ENCODE peak calls at places on chromosomes 1 and 21, in seven cellular contexts. S is HCT116, J is HepG2, E is SK-N-SH, O is K562, X is GM12878, Y is H1. P is an unnamed sample.

GRCh38 chr1:196698993-196699392 is 47.1 kb downstream of the CFH start:
- DNase-seq in S (no peak), J (no peak), E (no peak), O (no peak), X (no peak), Y (no peak), P (no peak)

GRCh38 chr1:168706376-168706995 is 22.5 kb downstream of the DPT start:
- DNase-seq in S (no peak), J (no peak), E (no peak), O (no peak), X (no peak), Y (no peak), P (no peak)

GRCh38 chr21:44011774-44012473 is at the start of gene TRAPPC10:
- DNase-seq in S (peak; percentile 62), J (peak; percentile 62), E (peak; percentile 96), O (peak; percentile 92), X (peak; percentile 30), Y (peak; percentile 85), P (peak; percentile 87)

GRCh38 chr1:19465123-19465522 is 20.2 kb downstream of the CAPZB start:
- DNase-seq in S (no peak), J (no peak), E (no peak), O (no peak), X (no peak), Y (no peak), P (no peak)

GRCh38 chr21:44648557-44649311 is 2.5 kb downstream of the KRTAP10-11 start:
- DNase-seq in S (no peak), J (no peak), E (no peak), O (no peak), X (no peak), Y (no peak), P (no peak)

GRCh38 chr1:14866841-14867626 is 268.5 kb downstream of the KAZN start:
- DNase-seq in S (no peak), J (no peak), E (peak; percentile 23), O (no peak), X (no peak), Y (no peak), P (peak; percentile 9)

GRCh38 chr21:44575307-44576024 is 1.9 kb downstream of the KRTAP10-4 start:
- DNase-seq in S (no peak), J (no peak), E (no peak), O (no peak), X (no peak), Y (no peak), P (no peak)

GRCh38 chr1:230167419-230167852 is 100.4 kb downstream of the GALNT2 start:
- DNase-seq in S (peak; percentile 59), J (peak; percentile 49), E (peak; percentile 79), O (peak; percentile 86), X (peak; percentile 54), Y (peak; percentile 62), P (peak; percentile 62)

GRCh38 chr1:29671446-29671845 is 435.1 kb downstream of the PTPRU start:
- DNase-seq in S (no peak), J (no peak), E (no peak), O (no peak), X (no peak), Y (peak; percentile 19), P (no peak)

GRCh38 chr1:228000836-228001563 is 5.8 kb upstream of the WNT3A start:
- DNase-seq in S (no peak), J (no peak), E (no peak), O (no peak), X (no peak), Y (no peak), P (no peak)

GRCh38 chr1:56713112-56713511 is 68.0 kb downstream of the PRKAA2 start:
- DNase-seq in S (no peak), J (no peak), E (no peak), O (no peak), X (no peak), Y (no peak), P (no peak)

GRCh38 chr1:67746299-67746698 is 61.3 kb downstream of the GADD45A start:
- DNase-seq in S (no peak), J (no peak), E (no peak), O (no peak), X (no peak), Y (no peak), P (no peak)

GRCh38 chr21:34936874-34937563 is 112.1 kb downstream of the RUNX1 start:
- DNase-seq in S (no peak), J (peak; percentile 48), E (no peak), O (no peak), X (no peak), Y (no peak), P (no peak)

GRCh38 chr1:235741294-235741693 is 91.7 kb upstream of the GNG4 start:
- DNase-seq in S (no peak), J (no peak), E (no peak), O (no peak), X (no peak), Y (no peak), P (no peak)

GRCh38 chr1:194208674-194209073 is 1022.3 kb upstream of the B3GALT2 start:
- DNase-seq in S (no peak), J (no peak), E (no peak), O (no peak), X (no peak), Y (no peak), P (no peak)
- TF ChIP-seq JUND in S (no peak), J (no peak), E (no peak), O (no peak), X (no peak), Y (no peak), P (no peak)

GRCh38 chr1:197799271-197799670 is 24.0 kb upstream of the DENND1B start:
- DNase-seq in S (no peak), J (no peak), E (no peak), O (no peak), X (no peak), Y (no peak), P (no peak)
- TF ChIP-seq JUND in S (no peak), J (no peak), E (no peak), O (no peak), X (no peak), Y (no peak), P (no peak)

GRCh38 chr1:2239384-2239985 is 11.4 kb downstream of the SKI start:
- DNase-seq in S (no peak), J (no peak), E (no peak), O (no peak), X (no peak), Y (peak; percentile 49), P (no peak)
- TF ChIP-seq JUND in S (no peak), J (no peak), E (no peak), O (no peak), X (no peak), Y (no peak), P (no peak)

DNA sequence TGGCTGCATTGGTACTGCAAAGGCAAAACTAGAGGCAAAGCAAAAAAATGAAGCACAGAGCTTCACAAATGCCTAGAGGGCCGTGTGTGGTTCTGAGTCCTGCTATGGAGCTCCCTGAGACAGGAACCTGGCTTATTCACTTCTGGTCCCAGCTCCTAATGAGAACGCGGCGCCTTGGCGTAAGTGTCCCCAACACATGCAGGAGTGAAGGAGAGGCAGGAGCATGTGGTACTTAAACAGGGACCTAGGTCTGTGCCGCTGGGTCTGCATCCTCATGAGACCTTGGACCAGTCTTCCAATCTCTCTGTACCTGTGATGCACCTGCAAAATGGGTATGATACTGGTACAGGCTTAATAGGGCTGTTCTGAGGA is 14.4 kb upstream of the SLC2A7 start:
- DNase-seq in S (no peak), J (no peak), E (no peak), O (no peak), X (no peak), Y (no peak), P (no peak)
- TF ChIP-seq JUND in S (no peak), J (no peak), E (no peak), O (no peak), X (no peak), Y (no peak), P (no peak)

GRCh38 chr1:200971428-200971903 is 52.0 kb downstream of the KIF21B start:
- DNase-seq in S (no peak), J (no peak), E (no peak), O (no peak), X (peak; percentile 25), Y (no peak), P (no peak)

GRCh38 chr1:200971955-200972711 is 51.4 kb downstream of the KIF21B start:
- DNase-seq in S (peak; percentile 8), J (peak; percentile 30), E (peak; percentile 92), O (peak; percentile 88), X (no peak), Y (peak; percentile 90), P (peak; percentile 76)

GRCh38 chr1:200974711-200975110 is 48.8 kb downstream of the KIF21B start:
- DNase-seq in S (no peak), J (no peak), E (no peak), O (no peak), X (no peak), Y (no peak), P (no peak)

GRCh38 chr1:200973937-200974657 is 49.4 kb downstream of the KIF21B start:
- DNase-seq in S (no peak), J (no peak), E (no peak), O (no peak), X (no peak), Y (no peak), P (no peak)

GRCh38 chr1:200972985-200973742 is 50.4 kb downstream of the KIF21B start:
- DNase-seq in S (no peak), J (no peak), E (no peak), O (no peak), X (no peak), Y (no peak), P (peak; percentile 34)
- TF ChIP-seq JUND in S (no peak), J (no peak), E (no peak), O (no peak), X (no peak), Y (no peak), P (no peak)

DNA sequence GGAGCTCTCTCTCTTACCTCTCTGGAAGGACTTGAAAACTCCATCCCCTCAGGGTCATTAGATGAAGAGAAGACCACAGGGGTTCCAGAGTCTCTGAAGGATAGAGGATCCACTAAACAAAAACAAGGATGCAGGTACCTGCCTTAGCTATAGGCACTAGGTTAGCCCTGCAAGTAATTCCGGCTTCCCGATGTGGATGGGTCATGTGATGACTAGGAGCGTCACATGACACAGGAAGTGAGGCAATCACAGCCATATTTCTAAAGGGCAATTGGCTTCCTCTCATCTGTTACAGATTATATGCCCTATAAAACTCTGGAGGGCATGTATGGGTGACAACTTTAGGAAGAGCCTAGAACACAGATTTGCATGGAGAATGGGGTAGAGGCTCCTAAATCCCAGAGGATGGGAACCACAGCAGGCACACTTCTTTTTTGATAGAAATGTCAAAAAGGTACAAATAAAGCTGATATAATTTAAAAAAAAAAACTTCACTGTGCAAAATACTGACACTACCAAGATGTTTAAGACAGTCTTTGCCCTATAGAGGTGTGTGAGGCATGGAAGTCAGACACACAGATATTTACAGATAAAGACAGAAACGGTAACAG is 14.1 kb downstream of the ENTREP3 start:
- DNase-seq in S (peak; percentile 67), J (peak; percentile 80), E (peak; percentile 82), O (peak; percentile 78), X (no peak), Y (peak; percentile 60), P (peak; percentile 80)
- TF ChIP-seq JUND in S (peak; percentile 31), J (no peak), E (no peak), O (no peak), X (no peak), Y (peak; percentile 23), P (peak; percentile 14)

P was measured in T47D.